ENCODE peak calls at places on chromosomes 13 and 19, in seven cellular contexts. V is effector CD8-positive, alpha-beta T cell; Q is sigmoid colon; I is transverse colon; G is KBM-7; C is stimulated activated CD4-positive, alpha-beta T cell treated with anti-CD3 and anti-CD28 coated beads, Interleukin-1b, Interleukin-23, amount 100 ng/mL, for 24 hours; Y is H54. W is an unnamed sample.

GRCh38 chr19:21902596-21902995 is 66.6 kb upstream of the ZNF43 start:
- DNase-seq in Y (no peak), G (no peak), Q (no peak), C (no peak), V (no peak), I (no peak), W (no peak)

GRCh38 chr13:94195715-94196114 is 283.8 kb downstream of the DCT start:
- DNase-seq in C (no peak), G (no peak), I (no peak), Q (no peak), V (no peak), Y (peak), W (no peak)

GRCh38 chr13:111485491-111486250 is 165.2 kb downstream of the TEX29 start:
- DNase-seq in C (no peak), Q (no peak), I (no peak), Y (no peak), V (no peak), G (no peak), W (no peak)

GRCh38 chr19:2613507-2614295 is 88.8 kb downstream of the GNG7 start:
- DNase-seq in Y (no peak), C (no peak), I (peak), V (peak), Q (peak), G (no peak), W (no peak)

GRCh38 chr19:35715981-35716734 is 1.6 kb upstream of the KMT2B start:
- DNase-seq in V (no peak), I (no peak), Q (peak), Y (peak), G (no peak), C (no peak), W (peak)

GRCh38 chr19:53057904-53058579 is 13.5 kb downstream of the ERVV-2 start:
- DNase-seq in I (no peak), G (no peak), C (no peak), Q (no peak), V (no peak), Y (no peak), W (no peak)

GRCh38 chr19:39833160-39833463 is 850 bp downstream of the DYRK1B start:
- DNase-seq in I (no peak), Y (no peak), V (no peak), G (no peak), Q (no peak), C (no peak), W (no peak)

GRCh38 chr19:45814851-45815481 is at the start of gene RSPH6A:
- DNase-seq in V (no peak), Y (no peak), Q (no peak), G (no peak), C (no peak), I (no peak), W (no peak)

GRCh38 chr19:29271911-29272310 is 59.0 kb upstream of the UQCRFS1 start:
- DNase-seq in I (no peak), Y (no peak), Q (peak), G (no peak), C (no peak), V (no peak), W (no peak)

GRCh38 chr13:39612023-39612637 is 9.1 kb upstream of the LHFPL6 start:
- DNase-seq in Q (peak), Y (no peak), G (peak), C (peak), I (peak), V (peak), W (peak)

GRCh38 chr13:99666146-99666805 is 165.0 kb downstream of the TM9SF2 start:
- DNase-seq in Y (no peak), V (no peak), C (no peak), G (no peak), I (no peak), Q (no peak), W (no peak)

GRCh38 chr13:34863360-34864135 is 78.5 kb upstream of the NBEA start:
- DNase-seq in C (no peak), I (no peak), G (no peak), V (no peak), Y (peak), Q (no peak), W (no peak)

GRCh38 chr19:44512326-44513298 is 12.3 kb upstream of the ZNF180 start:
- DNase-seq in V (no peak), Q (no peak), I (peak), C (no peak), Y (peak), G (peak), W (peak)

GRCh38 chr13:38309397-38309796 is 40.3 kb upstream of the UFM1 start:
- DNase-seq in I (no peak), G (no peak), V (no peak), Q (no peak), Y (no peak), C (no peak), W (no peak)

GRCh38 chr19:10193666-10194499 is 870 bp downstream of the DNMT1 start:
- DNase-seq in Q (no peak), Y (peak), V (peak), I (peak), G (peak), C (peak), W (peak)

W was measured in mucosa of descending colon.